ENCODE peak calls at places on chromosomes 2 and 18, in eight cellular contexts. L, I, X, B, K, V, Z and T are unnamed samples.

GRCh38 chr2:59236723-59237122 is 995.6 kb upstream of the FANCL start:
- DNase-seq in B (no peak), K (no peak), Z (no peak), L (peak), X (no peak), V (no peak), I (no peak), T (no peak)

GRCh38 chr2:232329716-232330067 is 48.9 kb upstream of the ALPP start:
- DNase-seq in K (peak), X (no peak), I (no peak), L (no peak), B (no peak), V (peak), Z (no peak), T (no peak)

GRCh38 chr2:61786876-61787275 is 67.0 kb downstream of the FAM161A start:
- DNase-seq in Z (no peak), K (no peak), V (no peak), B (no peak), I (no peak), X (no peak), L (no peak), T (no peak)

GRCh38 chr2:191593622-191594416 is 84.1 kb upstream of the NABP1 start:
- DNase-seq in V (no peak), B (no peak), K (no peak), X (peak), Z (no peak), I (no peak), L (peak), T (peak)

GRCh38 chr2:40451926-40452605 is at the start of gene SLC8A1:
- DNase-seq in Z (peak), I (no peak), X (peak), V (no peak), B (no peak), K (peak), L (peak), T (peak)

GRCh38 chr2:42459296-42459695 is 34.5 kb downstream of the KCNG3 start:
- DNase-seq in L (no peak), K (no peak), X (no peak), B (no peak), I (no peak), V (no peak), Z (no peak), T (no peak)

GRCh38 chr2:149597050-149598013 is 9.8 kb upstream of the MMADHC start:
- DNase-seq in Z (peak), K (no peak), I (peak), L (peak), B (peak), V (no peak), X (peak), T (peak)

GRCh38 chr2:24402242-24403092 is 42.1 kb upstream of the ITSN2 start:
- DNase-seq in V (no peak), K (no peak), X (no peak), L (no peak), Z (no peak), I (no peak), B (no peak), T (no peak)

GRCh38 chr2:216714412-216714775 is 19.0 kb upstream of the IGFBP5 start:
- DNase-seq in I (no peak), B (no peak), L (peak), V (no peak), X (peak), Z (no peak), K (no peak), T (no peak)

GRCh38 chr18:12283666-12284065 is 24.4 kb upstream of the TUBB6 start:
- DNase-seq in K (no peak), I (no peak), B (no peak), L (no peak), Z (no peak), V (no peak), X (no peak), T (no peak)